ENCODE peak calls at places on chromosomes 2 and 18, in seven cellular contexts. H is uterus, B is BJ, K is nephron progenitor cell, F is cardiac fibroblast, Q is A549, E is lower lobe of right lung. G is an unnamed sample.

GRCh38 chr18:11268691-11269686 is 119.6 kb upstream of the PIEZO2 start:
- DNase-seq in H (peak), B (peak), K (no peak), F (peak), Q (no peak), E (no peak), G (no peak)

GRCh38 chr2:170747921-170748320 is 22.3 kb upstream of the ERICH2 start:
- DNase-seq in H (no peak), B (no peak), K (no peak), F (peak), Q (peak), E (no peak), G (no peak)

GRCh38 chr2:241496904-241497877 is 11.2 kb downstream of the STK25 start:
- DNase-seq in H (no peak), B (no peak), K (no peak), F (no peak), Q (no peak), E (no peak), G (no peak)

GRCh38 chr18:67265464-67266245 is 250.9 kb downstream of the DSEL start:
- DNase-seq in H (no peak), B (peak), K (no peak), F (peak), Q (no peak), E (no peak), G (peak)

GRCh38 chr2:147224070-147224469 is 620.8 kb upstream of the ACVR2A start:
- DNase-seq in H (no peak), B (no peak), K (no peak), F (peak), Q (no peak), E (no peak), G (no peak)

GRCh38 chr2:9206991-9207640 is 504 bp downstream of the ASAP2 start:
- DNase-seq in H (peak), B (no peak), K (no peak), F (peak), Q (peak), E (peak), G (no peak)

GRCh38 chr2:128307595-128307994 is 11.1 kb downstream of the HS6ST1 start:
- DNase-seq in H (peak), B (no peak), K (no peak), F (no peak), Q (no peak), E (peak), G (no peak)

GRCh38 chr2:46273225-46273863 is 23.9 kb upstream of the EPAS1 start:
- DNase-seq in H (no peak), B (no peak), K (no peak), F (peak), Q (no peak), E (no peak), G (no peak)

GRCh38 chr18:32707153-32707552 is 65.7 kb downstream of the KLHL14 start:
- DNase-seq in H (no peak), B (no peak), K (no peak), F (no peak), Q (no peak), E (no peak), G (peak)

GRCh38 chr2:59389240-59389639 is 1148.1 kb upstream of the FANCL start:
- DNase-seq in H (no peak), B (no peak), K (no peak), F (no peak), Q (peak), E (no peak), G (peak)

GRCh38 chr2:112150447-112150846 is 12.3 kb downstream of the FBLN7 start:
- DNase-seq in H (peak), B (peak), K (no peak), F (peak), Q (no peak), E (no peak), G (no peak)

GRCh38 chr18:48790869-48791635 is 159.7 kb downstream of the SMAD7 start:
- DNase-seq in H (peak), B (no peak), K (no peak), F (no peak), Q (no peak), E (peak), G (no peak)

GRCh38 chr2:177184606-177185005 is 28.0 kb upstream of the HNRNPA3 start:
- DNase-seq in H (no peak), B (no peak), K (no peak), F (no peak), Q (no peak), E (no peak), G (no peak)

GRCh38 chr18:23038712-23039111 is 96.6 kb upstream of the CABLES1 start:
- DNase-seq in H (no peak), B (peak), K (no peak), F (peak), Q (peak), E (no peak), G (no peak)

GRCh38 chr2:238042849-238043584 is 17.8 kb upstream of the SCLY start:
- DNase-seq in H (no peak), B (no peak), K (no peak), F (peak), Q (no peak), E (no peak), G (no peak)

GRCh38 chr2:235541016-235541415 is 47.2 kb downstream of the AGAP1 start:
- DNase-seq in H (no peak), B (no peak), K (no peak), F (no peak), Q (no peak), E (no peak), G (no peak)

GRCh38 chr2:239695728-239696240 is 295.0 kb upstream of the HDAC4 start:
- DNase-seq in H (no peak), B (no peak), K (no peak), F (no peak), Q (no peak), E (no peak), G (no peak)

GRCh38 chr2:49271060-49271665 is 116.8 kb upstream of the FSHR start:
- DNase-seq in H (no peak), B (no peak), K (no peak), F (no peak), Q (no peak), E (no peak), G (no peak)

GRCh38 chr18:31750259-31750658 is 10.4 kb downstream of the SLC25A52 start:
- DNase-seq in H (no peak), B (no peak), K (no peak), F (no peak), Q (no peak), E (no peak), G (no peak)

GRCh38 chr2:6827516-6828298 is 38.0 kb downstream of the CMPK2 start:
- DNase-seq in H (no peak), B (peak), K (no peak), F (peak), Q (no peak), E (no peak), G (no peak)

GRCh38 chr2:215611609-215612386 is 175.9 kb upstream of the FN1 start:
- DNase-seq in H (no peak), B (no peak), K (no peak), F (no peak), Q (no peak), E (no peak), G (no peak)

GRCh38 chr18:41069166-41069565 is 885.9 kb upstream of the PIK3C3 start:
- DNase-seq in H (no peak), B (no peak), K (no peak), F (no peak), Q (no peak), E (no peak), G (no peak)

GRCh38 chr2:231490801-231491200 is 26.5 kb upstream of the NCL start:
- DNase-seq in H (no peak), B (no peak), K (no peak), F (no peak), Q (no peak), E (no peak), G (no peak)

GRCh38 chr2:154537845-154538244 is 160.7 kb upstream of the KCNJ3 start:
- DNase-seq in H (no peak), B (no peak), K (no peak), F (no peak), Q (no peak), E (no peak), G (no peak)

GRCh38 chr2:110751642-110752041 is 19.3 kb downstream of the ACOXL start:
- DNase-seq in H (no peak), B (no peak), K (no peak), F (no peak), Q (no peak), E (no peak), G (no peak)

GRCh38 chr2:110752871-110753270 is 20.5 kb downstream of the ACOXL start:
- DNase-seq in H (no peak), B (no peak), K (no peak), F (no peak), Q (no peak), E (no peak), G (no peak)

GRCh38 chr2:110759411-110759810 is 27.0 kb downstream of the ACOXL start:
- DNase-seq in H (no peak), B (no peak), K (no peak), F (no peak), Q (no peak), E (no peak), G (no peak)

GRCh38 chr2:110755494-110756078 is 23.2 kb downstream of the ACOXL start:
- DNase-seq in H (no peak), B (no peak), K (no peak), F (peak), Q (no peak), E (no peak), G (no peak)
- TF ChIP-seq CTCF in H (peak), B (peak), K (peak), F (peak), Q (peak), E (peak), G (peak)

GRCh38 chr2:192190474-192190873 is 4.3 kb downstream of the TMEFF2 start:
- DNase-seq in H (no peak), B (no peak), K (no peak), F (peak), Q (peak), E (no peak), G (no peak)
- TF ChIP-seq CTCF in H (no peak), B (peak), K (peak), F (peak), Q (peak), E (peak), G (peak)

GRCh38 chr2:11746376-11746806 is at the start of gene LPIN1:
- DNase-seq in H (peak), B (no peak), K (peak), F (peak), Q (peak), E (peak), G (peak)
- TF ChIP-seq CTCF in H (no peak), B (no peak), K (no peak), F (no peak), Q (peak), E (peak), G (no peak)

GRCh38 chr2:110114007-110114591 is 1.5 kb downstream of the MALL start:
- DNase-seq in H (no peak), B (no peak), K (no peak), F (no peak), Q (peak), E (peak), G (peak)
- TF ChIP-seq CTCF in H (no peak), B (peak), K (no peak), F (peak), Q (peak), E (no peak), G (peak)

DNA sequence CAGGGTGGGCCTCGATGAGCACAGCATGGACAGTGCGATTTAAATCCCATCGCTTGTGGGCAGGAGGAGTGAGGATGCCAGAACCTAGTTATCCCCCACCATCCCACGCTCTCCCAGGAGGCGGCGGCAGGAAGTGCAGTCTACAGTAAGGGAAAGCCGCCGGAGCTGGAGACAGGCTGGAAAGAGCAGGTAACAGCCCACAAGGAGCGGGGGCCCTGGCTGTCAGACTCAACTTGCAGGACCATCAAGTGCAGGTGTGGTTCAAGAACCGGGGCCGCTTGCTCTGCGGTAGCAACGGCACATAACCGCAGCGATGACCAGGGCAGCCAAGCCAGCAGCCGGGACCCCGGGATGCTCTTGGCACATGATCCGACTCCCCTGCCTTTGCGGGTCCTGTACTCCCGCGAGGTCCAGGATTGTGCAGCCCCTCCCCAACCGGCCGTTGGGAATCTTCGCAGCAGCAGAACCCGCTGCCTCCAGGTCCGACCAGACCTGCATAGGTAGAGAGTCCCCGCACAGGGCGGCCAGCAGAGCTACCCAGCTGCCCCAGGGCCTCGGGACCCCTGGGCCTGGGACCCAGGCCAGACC is 82.1 kb downstream of the BIN1 start:
- DNase-seq in H (peak), B (no peak), K (peak), F (peak), Q (peak), E (no peak), G (no peak)
- TF ChIP-seq CTCF in H (no peak), B (peak), K (peak), F (peak), Q (no peak), E (no peak), G (peak)